ENCODE peak calls at places on chromosomes 5 and 9, in ten cellular contexts. V is heart left ventricle; Q is MM.1S; D is ovary; A is CD8-positive, alpha-beta memory T cell; M is upper lobe of right lung; L is psoas muscle; N is H9; B is CD4-positive, alpha-beta T cell; E is neuronal stem cell. W is an unnamed sample. For H3K9me3, the result is how much of the 10 kb centered on the place peaks cover.

GRCh38 chr9:98135558-98135934 is 16.5 kb upstream of the TRIM14 start:
- DNase-seq in V (no peak), N (peak), A (no peak), L (no peak), M (no peak), E (no peak), B (no peak), D (no peak), Q (no peak), W (no peak)

GRCh38 chr9:17744786-17745185 is 165.9 kb downstream of the SH3GL2 start:
- DNase-seq in V (no peak), B (no peak), N (peak), Q (no peak), M (no peak), A (no peak), L (no peak), E (peak), D (no peak), W (peak)

GRCh38 chr9:128276574-128277270 is 646 bp downstream of the SWI5 start:
- DNase-seq in Q (no peak), B (no peak), D (peak), M (no peak), E (peak), N (peak), V (peak), A (peak), L (peak), W (peak)

GRCh38 chr9:81202292-81202691 is 487.1 kb downstream of the TLE1 start:
- DNase-seq in D (no peak), M (no peak), A (no peak), E (no peak), B (no peak), L (no peak), Q (no peak), N (no peak), V (no peak), W (no peak)

GRCh38 chr5:172443441-172444109 is 10.8 kb downstream of the SH3PXD2B start:
- DNase-seq in B (no peak), N (no peak), L (peak), E (no peak), A (no peak), M (no peak), V (peak), Q (no peak), D (peak), W (no peak)

GRCh38 chr9:134189475-134190231 is 25.3 kb upstream of the RNU6ATAC start:
- DNase-seq in D (peak), A (no peak), B (no peak), N (no peak), L (peak), V (peak), Q (no peak), M (peak), E (no peak), W (no peak)

GRCh38 chr5:31113101-31113500 is 80.4 kb upstream of the CDH6 start:
- DNase-seq in B (no peak), L (no peak), E (no peak), V (no peak), M (no peak), Q (no peak), D (no peak), N (no peak), A (no peak), W (no peak)

GRCh38 chr9:126633881-126634558 is 20.3 kb downstream of the LMX1B start:
- DNase-seq in Q (no peak), E (no peak), B (no peak), A (no peak), N (no peak), D (no peak), V (no peak), L (no peak), M (no peak), W (no peak)

GRCh38 chr9:128082173-128082572 is 14.1 kb downstream of the SLC25A25 start:
- DNase-seq in E (no peak), D (no peak), Q (peak), M (no peak), B (no peak), L (no peak), V (no peak), A (no peak), N (no peak), W (peak)

GRCh38 chr5:169280286-169280685 is 20.7 kb downstream of the SLIT3 start:
- DNase-seq in D (no peak), L (no peak), Q (no peak), N (no peak), A (no peak), B (no peak), M (no peak), V (no peak), E (no peak), W (no peak)

GRCh38 chr5:96219580-96220281 is 213.3 kb downstream of the PCSK1 start:
- DNase-seq in Q (no peak), L (no peak), M (no peak), N (no peak), D (no peak), E (no peak), V (no peak), B (no peak), A (no peak), W (no peak)

GRCh38 chr5:133969654-133970324 is 1.4 kb upstream of the C5orf15 start:
- DNase-seq in M (no peak), B (no peak), E (no peak), V (no peak), L (no peak), A (no peak), Q (no peak), D (no peak), N (no peak), W (no peak)

GRCh38 chr5:150376799-150377771 is 19.6 kb downstream of the TCOF1 start:
- DNase-seq in V (no peak), A (no peak), E (no peak), M (no peak), N (no peak), D (no peak), B (no peak), Q (no peak), L (no peak), W (no peak)

GRCh38 chr9:137138701-137139467 is at the start of gene GRIN1:
- DNase-seq in N (peak), D (peak), V (no peak), E (peak), L (no peak), M (peak), Q (no peak), A (peak), B (peak), W (peak)

GRCh38 chr5:165809914-165810313 is 2304.5 kb downstream of the MAT2B start:
- DNase-seq in V (no peak), M (no peak), Q (no peak), E (no peak), D (no peak), L (no peak), B (no peak), A (no peak), N (no peak), W (no peak)

GRCh38 chr5:39619161-39619818 is 194.5 kb upstream of the DAB2 start:
- DNase-seq in Q (no peak), L (no peak), A (no peak), D (no peak), B (no peak), E (no peak), V (no peak), M (no peak), N (no peak), W (no peak)

GRCh38 chr5:178703015-178703414 is 27.4 kb downstream of the ZNF354A start:
- DNase-seq in M (no peak), V (no peak), B (no peak), D (no peak), L (no peak), A (no peak), Q (no peak), E (no peak), N (no peak), W (no peak)
- H3K9me3 ChIP-seq in M (under half), V (half or more), B (under half), D (under half), L (under half), A (under half), Q (under half), E (under half), N (under half), W (under half)

GRCh38 chr5:141261238-141261546 is 16.0 kb downstream of the PCDHB15 start:
- DNase-seq in V (no peak), E (no peak), A (no peak), D (no peak), N (no peak), L (no peak), M (no peak), Q (no peak), B (no peak), W (no peak)

GRCh38 chr5:141260458-141261237 is 15.5 kb downstream of the PCDHB15 start:
- DNase-seq in V (no peak), M (no peak), L (no peak), E (peak), Q (no peak), B (no peak), D (no peak), N (no peak), A (no peak), W (peak)

GRCh38 chr5:141258464-141258863 is 13.3 kb downstream of the PCDHB15 start:
- DNase-seq in D (no peak), E (no peak), Q (no peak), N (no peak), A (no peak), L (no peak), M (no peak), B (no peak), V (no peak), W (no peak)

DNA sequence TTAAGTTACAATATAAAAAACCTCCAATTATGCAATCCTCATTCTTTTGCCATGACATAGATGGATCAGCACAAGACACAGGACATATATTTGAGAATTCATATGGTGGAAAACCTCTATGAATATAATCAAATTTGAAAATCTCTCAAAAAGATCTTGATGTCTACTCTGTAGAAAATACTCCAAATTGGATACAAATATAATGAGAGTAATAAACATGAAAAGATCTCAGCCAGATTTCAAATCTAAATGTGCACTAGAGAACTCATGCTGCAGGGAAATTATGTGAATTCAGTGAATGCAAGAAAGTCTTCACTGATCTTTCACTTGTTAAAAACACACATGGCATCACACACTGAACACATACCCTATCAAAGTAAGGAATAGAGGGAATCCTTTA is 13.8 kb downstream of the PCDHB15 start:
- DNase-seq in A (no peak), N (no peak), L (no peak), B (no peak), V (no peak), M (no peak), D (no peak), E (no peak), Q (no peak), W (no peak)
- H3K9me3 ChIP-seq in A (under half), N (half or more), L (half or more), B (half or more), V (half or more), M (half or more), D (under half), E (under half), Q (under half), W (half or more)

DNA sequence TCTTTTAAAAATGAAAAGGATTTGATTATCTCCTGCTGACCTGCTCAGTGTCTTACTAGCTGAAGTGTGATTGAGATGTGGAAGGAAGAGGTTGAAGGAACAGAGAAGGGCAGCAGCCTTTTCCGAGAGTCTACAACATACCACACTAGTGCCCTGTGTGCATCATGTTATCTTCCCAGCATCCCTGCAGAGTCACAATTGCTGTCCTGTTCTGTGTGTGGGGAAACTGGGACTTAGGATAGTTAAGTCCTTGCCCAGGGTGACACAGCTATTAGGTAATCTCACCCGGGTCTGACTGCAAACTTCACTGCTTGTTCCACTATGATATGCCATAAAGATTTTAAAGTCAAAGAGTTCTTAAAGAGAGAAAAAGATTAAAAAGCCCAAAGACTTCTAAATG is 55.8 kb downstream of the FAM78A start:
- DNase-seq in E (no peak), B (no peak), D (no peak), L (no peak), A (no peak), V (no peak), N (no peak), Q (no peak), M (no peak), W (no peak)
- H3K9me3 ChIP-seq in E (under half), B (under half), D (under half), L (under half), A (under half), V (under half), N (under half), Q (under half), M (under half), W (under half)

GRCh38 chr5:141383345-141383744 is 803 bp downstream of the PCDHGA7 start:
- DNase-seq in E (no peak), L (no peak), Q (no peak), V (no peak), A (no peak), B (no peak), N (no peak), M (no peak), D (no peak), W (no peak)
- H3K9me3 ChIP-seq in E (under half), L (under half), Q (under half), V (half or more), A (under half), B (half or more), N (under half), M (under half), D (under half), W (under half)

GRCh38 chr5:141366016-141366896 is 2.3 kb downstream of the PCDHGA5 start:
- DNase-seq in Q (no peak), A (no peak), N (no peak), V (no peak), E (no peak), D (no peak), M (no peak), L (no peak), B (no peak), W (no peak)
- H3K9me3 ChIP-seq in Q (under half), A (under half), N (under half), V (half or more), E (under half), D (half or more), M (under half), L (under half), B (under half), W (under half)

GRCh38 chr5:102711525-102712240 is 43.4 kb upstream of the PAM start:
- DNase-seq in Q (no peak), D (no peak), L (no peak), V (no peak), E (no peak), N (no peak), A (no peak), M (no peak), B (no peak), W (no peak)
- H3K9me3 ChIP-seq in Q (under half), D (under half), L (under half), V (under half), E (under half), N (under half), A (under half), M (under half), B (under half), W (under half)

GRCh38 chr9:94270009-94270408 is 10.9 kb downstream of the ZNF169 start:
- DNase-seq in E (no peak), B (no peak), Q (no peak), V (no peak), N (no peak), M (no peak), L (no peak), D (no peak), A (no peak), W (no peak)
- H3K9me3 ChIP-seq in E (under half), B (under half), Q (under half), V (under half), N (under half), M (under half), L (under half), D (under half), A (under half), W (under half)

GRCh38 chr5:179882338-179882737 is 23.7 kb upstream of the MRNIP start:
- DNase-seq in D (no peak), B (no peak), A (no peak), V (no peak), N (no peak), L (no peak), M (no peak), E (no peak), Q (no peak), W (no peak)
- H3K9me3 ChIP-seq in D (under half), B (under half), A (under half), V (under half), N (under half), L (under half), M (under half), E (under half), Q (under half), W (under half)

DNA sequence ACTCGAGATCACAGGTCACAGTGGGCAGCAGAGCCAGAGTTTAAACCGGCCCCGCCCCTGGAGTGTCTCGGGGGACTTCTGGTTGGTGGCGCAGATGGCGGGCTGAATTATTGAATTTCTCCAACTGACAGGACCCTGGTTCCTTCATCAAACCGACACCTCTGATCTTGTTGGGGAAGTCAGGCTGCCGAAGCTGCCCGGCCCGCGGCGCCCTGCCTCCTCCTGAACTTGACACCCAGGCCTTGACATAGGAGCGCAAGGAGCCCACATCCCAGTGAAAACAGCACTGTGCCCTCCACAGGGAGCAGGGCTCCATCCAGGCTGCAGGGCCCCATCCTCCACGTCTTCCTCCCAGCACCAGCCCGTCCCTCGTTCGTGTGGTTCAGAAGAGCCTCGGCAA is 105.2 kb downstream of the OLFM1 start:
- DNase-seq in Q (no peak), L (no peak), A (no peak), D (no peak), E (no peak), N (no peak), B (no peak), V (no peak), M (no peak), W (no peak)
- H3K9me3 ChIP-seq in Q (under half), L (under half), A (under half), D (under half), E (under half), N (under half), B (under half), V (under half), M (under half), W (under half)